ENCODE peak calls at places on chromosomes 3 and 15, in five cellular contexts. One of them, this sample, is unnamed.

GRCh38 chr3:59189561-59190338 is 139.9 kb upstream of the CFAP20DC start:
- DNase-seq in HEK293T: no peak
- DNase-seq in GM12878: no peak
- DNase-seq in K562: no peak
- DNase-seq in SK-N-SH: no peak
- DNase-seq in this sample: peak

GRCh38 chr3:62445267-62445666 is 71.9 kb upstream of the FEZF2 start:
- DNase-seq in HEK293T: no peak
- DNase-seq in GM12878: peak
- DNase-seq in K562: no peak
- DNase-seq in SK-N-SH: no peak
- DNase-seq in this sample: peak

GRCh38 chr3:159234306-159234705 is 432.5 kb downstream of the MFSD1 start:
- DNase-seq in HEK293T: no peak
- DNase-seq in GM12878: no peak
- DNase-seq in K562: no peak
- DNase-seq in SK-N-SH: no peak
- DNase-seq in this sample: no peak

GRCh38 chr15:61228025-61228901 is 839 bp downstream of the RORA start:
- DNase-seq in HEK293T: no peak
- DNase-seq in GM12878: no peak
- DNase-seq in K562: no peak
- DNase-seq in SK-N-SH: peak
- DNase-seq in this sample: no peak

GRCh38 chr3:150367771-150368170 is 40.3 kb upstream of the TSC22D2 start:
- DNase-seq in HEK293T: no peak
- DNase-seq in GM12878: no peak
- DNase-seq in K562: no peak
- DNase-seq in SK-N-SH: no peak
- DNase-seq in this sample: no peak

GRCh38 chr3:188442430-188442829 is 288.5 kb downstream of the LPP start:
- DNase-seq in HEK293T: no peak
- DNase-seq in GM12878: no peak
- DNase-seq in K562: no peak
- DNase-seq in SK-N-SH: no peak
- DNase-seq in this sample: no peak

GRCh38 chr3:29514912-29515311 is 234.0 kb downstream of the RBMS3 start:
- DNase-seq in HEK293T: no peak
- DNase-seq in GM12878: no peak
- DNase-seq in K562: no peak
- DNase-seq in SK-N-SH: no peak
- DNase-seq in this sample: no peak

GRCh38 chr3:131713416-131714118 is 210.8 kb upstream of the MRPL3 start:
- DNase-seq in HEK293T: no peak
- DNase-seq in GM12878: no peak
- DNase-seq in K562: no peak
- DNase-seq in SK-N-SH: no peak
- DNase-seq in this sample: no peak

GRCh38 chr3:15241341-15241740 is 35.3 kb downstream of the CAPN7 start:
- DNase-seq in HEK293T: no peak
- DNase-seq in GM12878: no peak
- DNase-seq in K562: peak
- DNase-seq in SK-N-SH: no peak
- DNase-seq in this sample: no peak

GRCh38 chr3:168024537-168024941 is 71.2 kb downstream of the GOLIM4 start:
- DNase-seq in HEK293T: no peak
- DNase-seq in GM12878: peak
- DNase-seq in K562: no peak
- DNase-seq in SK-N-SH: no peak
- DNase-seq in this sample: no peak

GRCh38 chr15:80588801-80589200 is 106.3 kb upstream of the ABHD17C start:
- DNase-seq in HEK293T: no peak
- DNase-seq in GM12878: no peak
- DNase-seq in K562: no peak
- DNase-seq in SK-N-SH: no peak
- DNase-seq in this sample: peak

GRCh38 chr15:62337934-62338333 is 172.8 kb upstream of the C2CD4B start:
- DNase-seq in HEK293T: no peak
- DNase-seq in GM12878: no peak
- DNase-seq in K562: no peak
- DNase-seq in SK-N-SH: no peak
- DNase-seq in this sample: no peak

GRCh38 chr3:37945803-37946530 is 44.6 kb upstream of the VILL start:
- DNase-seq in HEK293T: no peak
- DNase-seq in GM12878: no peak
- DNase-seq in K562: no peak
- DNase-seq in SK-N-SH: peak
- DNase-seq in this sample: no peak

GRCh38 chr15:93451822-93452221 is 362.8 kb upstream of the RGMA start:
- DNase-seq in HEK293T: no peak
- DNase-seq in GM12878: no peak
- DNase-seq in K562: no peak
- DNase-seq in SK-N-SH: no peak
- DNase-seq in this sample: no peak

GRCh38 chr3:30488070-30488756 is 118.2 kb upstream of the TGFBR2 start:
- DNase-seq in HEK293T: no peak
- DNase-seq in GM12878: no peak
- DNase-seq in K562: no peak
- DNase-seq in SK-N-SH: no peak
- DNase-seq in this sample: no peak

GRCh38 chr3:131260525-131260924 is 121.0 kb upstream of the NUDT16 start:
- DNase-seq in HEK293T: no peak
- DNase-seq in GM12878: no peak
- DNase-seq in K562: no peak
- DNase-seq in SK-N-SH: no peak
- DNase-seq in this sample: no peak

GRCh38 chr15:96330064-96330449 is 443 bp upstream of the NR2F2 start:
- DNase-seq in HEK293T: no peak
- DNase-seq in GM12878: no peak
- DNase-seq in K562: no peak
- DNase-seq in SK-N-SH: no peak
- DNase-seq in this sample: no peak

GRCh38 chr3:184058029-184058428 is 5.2 kb downstream of the HTR3C start:
- DNase-seq in HEK293T: no peak
- DNase-seq in GM12878: no peak
- DNase-seq in K562: no peak
- DNase-seq in SK-N-SH: no peak
- DNase-seq in this sample: no peak

GRCh38 chr15:91491131-91491950 is 362.2 kb upstream of the SLCO3A1 start:
- DNase-seq in HEK293T: no peak
- DNase-seq in GM12878: no peak
- DNase-seq in K562: no peak
- DNase-seq in SK-N-SH: no peak
- DNase-seq in this sample: no peak

GRCh38 chr3:174270841-174271240 is 588.3 kb upstream of the NAALADL2 start:
- DNase-seq in HEK293T: no peak
- DNase-seq in GM12878: no peak
- DNase-seq in K562: no peak
- DNase-seq in SK-N-SH: no peak
- DNase-seq in this sample: no peak

GRCh38 chr3:18153571-18154173 is 271.5 kb downstream of the SATB1 start:
- DNase-seq in HEK293T: no peak
- DNase-seq in GM12878: no peak
- DNase-seq in K562: no peak
- DNase-seq in SK-N-SH: no peak
- DNase-seq in this sample: no peak

GRCh38 chr3:147369231-147369630 is 37.1 kb downstream of the ZIC4 start:
- DNase-seq in HEK293T: peak
- DNase-seq in GM12878: no peak
- DNase-seq in K562: no peak
- DNase-seq in SK-N-SH: no peak
- DNase-seq in this sample: no peak

GRCh38 chr3:107765524-107765923 is 242.8 kb downstream of the BBX start:
- DNase-seq in HEK293T: no peak
- DNase-seq in GM12878: no peak
- DNase-seq in K562: no peak
- DNase-seq in SK-N-SH: no peak
- DNase-seq in this sample: no peak

GRCh38 chr3:256501-256900 is 59.9 kb downstream of the CHL1 start:
- DNase-seq in HEK293T: no peak
- DNase-seq in GM12878: no peak
- DNase-seq in K562: no peak
- DNase-seq in SK-N-SH: no peak
- DNase-seq in this sample: no peak

GRCh38 chr3:135140543-135140942 is 345.5 kb downstream of the EPHB1 start:
- DNase-seq in HEK293T: no peak
- DNase-seq in GM12878: no peak
- DNase-seq in K562: no peak
- DNase-seq in SK-N-SH: no peak
- DNase-seq in this sample: no peak

GRCh38 chr3:129526121-129526900 is 2.1 kb upstream of the RHO start:
- DNase-seq in HEK293T: no peak
- DNase-seq in GM12878: peak
- DNase-seq in K562: no peak
- DNase-seq in SK-N-SH: no peak
- DNase-seq in this sample: no peak

GRCh38 chr3:12532182-12532581 is 13.1 kb downstream of the MKRN2OS start:
- DNase-seq in HEK293T: no peak
- DNase-seq in GM12878: no peak
- DNase-seq in K562: no peak
- DNase-seq in SK-N-SH: no peak
- DNase-seq in this sample: no peak

GRCh38 chr3:168081171-168081771 is 14.5 kb downstream of the GOLIM4 start:
- DNase-seq in HEK293T: no peak
- DNase-seq in GM12878: no peak
- DNase-seq in K562: no peak
- DNase-seq in SK-N-SH: no peak
- DNase-seq in this sample: no peak

GRCh38 chr3:152540120-152540519 is 271.4 kb downstream of the MBNL1 start:
- DNase-seq in HEK293T: no peak
- DNase-seq in GM12878: no peak
- DNase-seq in K562: no peak
- DNase-seq in SK-N-SH: no peak
- DNase-seq in this sample: no peak

GRCh38 chr3:194056731-194057415 is 79.1 kb upstream of the HES1 start:
- DNase-seq in HEK293T: no peak
- DNase-seq in GM12878: no peak
- DNase-seq in K562: no peak
- DNase-seq in SK-N-SH: no peak
- DNase-seq in this sample: no peak

GRCh38 chr15:89332446-89332845 is 2.2 kb downstream of the POLG start:
- DNase-seq in HEK293T: peak
- DNase-seq in GM12878: no peak
- DNase-seq in K562: peak
- DNase-seq in SK-N-SH: peak
- DNase-seq in this sample: peak

GRCh38 chr3:53218136-53218535 is 37.7 kb downstream of the TKT start:
- DNase-seq in HEK293T: no peak
- DNase-seq in GM12878: no peak
- DNase-seq in K562: no peak
- DNase-seq in SK-N-SH: no peak
- DNase-seq in this sample: no peak

GRCh38 chr15:35130245-35130644 is 45.1 kb upstream of the NANOGP8 start:
- DNase-seq in HEK293T: no peak
- DNase-seq in GM12878: no peak
- DNase-seq in K562: no peak
- DNase-seq in SK-N-SH: no peak
- DNase-seq in this sample: no peak

DNA sequence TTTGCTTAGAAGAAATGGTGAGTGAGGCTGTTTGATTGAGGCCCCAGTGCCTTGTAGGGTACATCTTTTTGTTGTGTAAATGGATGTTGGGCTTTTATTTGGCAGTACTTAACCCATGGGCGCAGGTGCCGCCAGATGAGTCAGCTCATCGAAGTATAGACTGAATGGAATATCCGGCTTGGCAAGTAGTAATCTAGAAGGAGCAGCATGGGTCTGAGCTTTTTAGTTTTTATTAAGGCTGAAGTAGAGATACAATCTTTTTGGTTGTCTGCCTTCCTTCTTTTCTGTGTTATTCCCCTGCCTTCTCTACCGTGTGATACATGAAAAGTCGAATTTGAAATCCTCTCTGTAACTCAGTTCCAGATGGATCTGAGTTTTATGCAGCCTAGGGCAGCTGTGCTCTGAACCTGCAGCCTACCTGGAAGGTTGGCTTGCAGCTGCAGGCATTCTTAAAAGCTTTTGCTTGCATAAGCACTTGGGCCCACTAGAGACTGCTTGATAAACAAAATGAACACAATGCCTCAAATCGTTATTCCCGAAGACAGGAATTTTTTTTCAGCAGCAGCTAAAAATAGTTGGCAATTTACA is 177.6 kb upstream of the CGNL1 start:
- DNase-seq in HEK293T: no peak
- DNase-seq in GM12878: no peak
- DNase-seq in K562: no peak
- DNase-seq in SK-N-SH: peak
- DNase-seq in this sample: no peak
- TF ChIP-seq FOXM1 in HEK293T: no peak
- TF ChIP-seq FOXM1 in GM12878: no peak
- TF ChIP-seq FOXM1 in K562: no peak
- TF ChIP-seq FOXM1 in SK-N-SH: no peak
- TF ChIP-seq FOXM1 in this sample: no peak

DNA sequence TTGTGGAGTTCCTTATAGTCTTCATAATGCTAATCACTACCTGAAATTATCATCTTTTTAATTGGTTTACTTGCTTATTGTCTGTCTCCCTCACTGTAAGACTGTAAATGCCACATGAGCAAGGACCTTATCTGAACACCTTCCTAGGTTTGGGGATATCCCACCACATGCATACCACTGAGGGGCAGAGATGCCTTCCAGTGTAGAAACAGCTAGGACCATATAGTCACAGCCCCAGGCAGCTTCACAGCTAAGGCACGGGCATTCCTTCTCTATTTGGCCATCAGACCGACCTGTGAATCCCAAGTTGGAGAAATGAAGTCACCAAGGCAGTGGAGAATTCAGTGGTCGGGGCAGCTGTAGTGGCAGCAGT is 28.6 kb downstream of the PAQR9 start:
- DNase-seq in HEK293T: no peak
- DNase-seq in GM12878: no peak
- DNase-seq in K562: no peak
- DNase-seq in SK-N-SH: no peak
- DNase-seq in this sample: no peak
- TF ChIP-seq FOXM1 in HEK293T: no peak
- TF ChIP-seq FOXM1 in GM12878: no peak
- TF ChIP-seq FOXM1 in K562: no peak
- TF ChIP-seq FOXM1 in SK-N-SH: no peak
- TF ChIP-seq FOXM1 in this sample: no peak

GRCh38 chr3:162141232-162141631 is 644.6 kb downstream of the OTOL1 start:
- DNase-seq in HEK293T: no peak
- DNase-seq in GM12878: no peak
- DNase-seq in K562: no peak
- DNase-seq in SK-N-SH: no peak
- DNase-seq in this sample: no peak
- TF ChIP-seq FOXM1 in HEK293T: no peak
- TF ChIP-seq FOXM1 in GM12878: no peak
- TF ChIP-seq FOXM1 in K562: no peak
- TF ChIP-seq FOXM1 in SK-N-SH: no peak
- TF ChIP-seq FOXM1 in this sample: no peak

DNA sequence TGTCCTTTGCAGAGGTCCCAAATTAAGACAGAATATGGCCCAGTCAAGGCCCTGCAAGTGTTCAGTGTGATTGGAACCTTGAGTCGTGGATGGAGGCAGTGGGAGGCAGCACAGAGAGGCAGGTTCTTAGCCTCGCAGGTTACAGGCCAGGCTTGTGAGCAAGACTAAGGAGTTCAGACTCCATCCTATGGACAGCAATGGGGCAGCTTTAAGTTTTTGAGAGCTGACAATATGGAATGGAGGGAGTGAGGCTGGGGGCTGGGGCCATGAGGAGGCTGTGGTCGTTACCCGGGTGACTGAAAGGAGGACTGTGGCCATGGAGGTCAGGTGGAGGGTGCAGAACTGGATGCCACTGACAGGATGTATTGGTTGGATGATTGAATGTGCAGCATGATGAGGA is 74.1 kb upstream of the PRR23C start:
- DNase-seq in HEK293T: no peak
- DNase-seq in GM12878: no peak
- DNase-seq in K562: no peak
- DNase-seq in SK-N-SH: no peak
- DNase-seq in this sample: no peak
- TF ChIP-seq FOXM1 in HEK293T: no peak
- TF ChIP-seq FOXM1 in GM12878: no peak
- TF ChIP-seq FOXM1 in K562: no peak
- TF ChIP-seq FOXM1 in SK-N-SH: no peak
- TF ChIP-seq FOXM1 in this sample: no peak

This sample was measured in HepG2.